ENCODE peak calls at places on chromosomes 16 and 17, in nine cellular contexts. T, K, P, Z, L, S, C, F and A are unnamed samples.

GRCh38 chr17:43840814-43841213 is 6.2 kb upstream of the CD300LG start:
- DNase-seq in T (no peak), K (no peak), P (no peak), Z (peak), L (no peak), S (no peak), C (no peak), F (no peak), A (no peak)

GRCh38 chr16:8675183-8676159 is 1.1 kb downstream of the ABAT start:
- DNase-seq in T (no peak), K (no peak), P (no peak), Z (no peak), L (peak), S (no peak), C (no peak), F (no peak), A (peak)

GRCh38 chr17:56781944-56782737 is 51.6 kb downstream of the C17orf67 start:
- DNase-seq in T (no peak), K (no peak), P (no peak), Z (no peak), L (no peak), S (no peak), C (no peak), F (no peak), A (no peak)

GRCh38 chr16:30066882-30067583 is 1.5 kb downstream of the ALDOA start:
- DNase-seq in T (no peak), K (no peak), P (no peak), Z (no peak), L (no peak), S (no peak), C (no peak), F (no peak), A (no peak)

GRCh38 chr16:86783626-86784266 is 205.4 kb downstream of the FOXL1 start:
- DNase-seq in T (no peak), K (no peak), P (no peak), Z (no peak), L (no peak), S (no peak), C (no peak), F (no peak), A (no peak)

GRCh38 chr16:12484987-12485386 is 318.7 kb downstream of the CPPED1 start:
- DNase-seq in T (no peak), K (no peak), P (no peak), Z (no peak), L (no peak), S (no peak), C (no peak), F (no peak), A (no peak)

GRCh38 chr17:38591759-38592241 is 14.0 kb downstream of the SRCIN1 start:
- DNase-seq in T (no peak), K (no peak), P (no peak), Z (no peak), L (peak), S (no peak), C (no peak), F (no peak), A (no peak)

GRCh38 chr16:15682105-15682570 is 32.1 kb downstream of the NDE1 start:
- DNase-seq in T (peak), K (no peak), P (no peak), Z (peak), L (peak), S (peak), C (no peak), F (peak), A (peak)

GRCh38 chr17:30922235-30922993 is 669 bp downstream of the ADAP2 start:
- DNase-seq in T (no peak), K (no peak), P (no peak), Z (peak), L (no peak), S (no peak), C (peak), F (no peak), A (no peak)

GRCh38 chr16:74232831-74233465 is 63.7 kb upstream of the PSMD7 start:
- DNase-seq in T (no peak), K (no peak), P (no peak), Z (no peak), L (no peak), S (no peak), C (no peak), F (no peak), A (no peak)

GRCh38 chr17:75734674-75735294 is 13.5 kb downstream of the ITGB4 start:
- DNase-seq in T (no peak), K (no peak), P (no peak), Z (no peak), L (no peak), S (no peak), C (no peak), F (no peak), A (no peak)

GRCh38 chr16:52050418-52050817 is 496.5 kb downstream of the TOX3 start:
- DNase-seq in T (no peak), K (no peak), P (no peak), Z (no peak), L (no peak), S (no peak), C (no peak), F (no peak), A (no peak)

GRCh38 chr16:81803332-81803731 is 24.2 kb downstream of the PLCG2 start:
- DNase-seq in T (no peak), K (no peak), P (no peak), Z (no peak), L (no peak), S (no peak), C (no peak), F (no peak), A (no peak)

GRCh38 chr17:15651001-15651582 is 31.6 kb upstream of the FBXW10B start:
- DNase-seq in T (no peak), K (no peak), P (no peak), Z (no peak), L (no peak), S (no peak), C (no peak), F (no peak), A (no peak)